ENCODE peak calls at places on chromosomes 6 and 20, in seven cellular contexts. K, W, X, L, G, F and Q are unnamed samples.

GRCh38 chr20:48933017-48933766 is 11.7 kb downstream of the ARFGEF2 start:
- DNase-seq in W (peak), G (no peak), K (no peak), F (no peak), X (no peak), L (no peak), Q (no peak)

GRCh38 chr6:37624606-37625574 is 72.8 kb downstream of the MDGA1 start:
- DNase-seq in F (peak), K (no peak), G (no peak), W (peak), L (peak), X (no peak), Q (no peak)

GRCh38 chr20:62064788-62065668 is 653 bp downstream of the TAF4 start:
- DNase-seq in F (no peak), X (no peak), W (no peak), L (no peak), K (no peak), G (no peak), Q (no peak)

GRCh38 chr6:37101991-37102298 is 68.0 kb upstream of the PIM1 start:
- DNase-seq in W (no peak), G (no peak), L (no peak), F (no peak), X (no peak), K (no peak), Q (no peak)

GRCh38 chr6:167547751-167548150 is 222.9 kb downstream of the TTLL2 start:
- DNase-seq in G (no peak), K (no peak), F (peak), W (no peak), L (no peak), X (peak), Q (no peak)

GRCh38 chr6:160974304-160974771 is 17.2 kb upstream of the MAP3K4 start:
- DNase-seq in G (no peak), K (no peak), L (no peak), X (peak), F (peak), W (no peak), Q (peak)

GRCh38 chr6:24357336-24358218 is at the start of gene DCDC2:
- DNase-seq in L (no peak), X (peak), G (no peak), F (peak), W (peak), K (no peak), Q (no peak)

GRCh38 chr6:155080876-155081845 is 86.0 kb downstream of the TIAM2 start:
- DNase-seq in F (no peak), W (no peak), K (no peak), G (no peak), X (no peak), L (no peak), Q (no peak)

GRCh38 chr6:141986457-141986856 is 146.3 kb upstream of the GJE1 start:
- DNase-seq in F (no peak), W (no peak), K (no peak), G (no peak), L (no peak), X (no peak), Q (no peak)

GRCh38 chr6:106692112-106692822 is 62.9 kb downstream of the QRSL1 start:
- DNase-seq in G (peak), K (peak), L (peak), W (no peak), F (peak), X (peak), Q (no peak)

GRCh38 chr6:115796829-115797228 is 263.9 kb downstream of the FRK start:
- DNase-seq in W (no peak), X (no peak), L (no peak), K (no peak), F (no peak), G (peak), Q (no peak)

GRCh38 chr20:13402171-13402760 is 181.2 kb downstream of the ISM1 start:
- DNase-seq in L (no peak), X (no peak), W (no peak), K (no peak), F (no peak), G (no peak), Q (no peak)

GRCh38 chr6:39876111-39876510 is 58.2 kb downstream of the MOCS1 start:
- DNase-seq in L (no peak), W (no peak), K (no peak), X (no peak), F (no peak), G (no peak), Q (no peak)

GRCh38 chr6:93412452-93412851 is 6.9 kb downstream of the EPHA7 start:
- DNase-seq in X (no peak), K (no peak), W (no peak), L (no peak), F (no peak), G (no peak), Q (no peak)

GRCh38 chr6:14682821-14683220 is 563.0 kb upstream of the JARID2 start:
- DNase-seq in G (no peak), W (no peak), X (peak), L (no peak), K (peak), F (peak), Q (no peak)

GRCh38 chr6:124927806-124928205 is 34.4 kb upstream of the RNF217 start:
- DNase-seq in L (no peak), X (peak), G (no peak), K (no peak), F (no peak), W (no peak), Q (no peak)

GRCh38 chr6:142903806-142904205 is 41.2 kb downstream of the HIVEP2 start:
- DNase-seq in G (no peak), F (no peak), X (peak), W (no peak), K (no peak), L (no peak), Q (no peak)

GRCh38 chr6:70194421-70194820 is 108.5 kb downstream of the COL9A1 start:
- DNase-seq in W (no peak), L (no peak), X (no peak), K (no peak), G (no peak), F (no peak), Q (no peak)

GRCh38 chr20:55540486-55540885 is 464.8 kb downstream of the CBLN4 start:
- DNase-seq in X (no peak), W (no peak), L (no peak), K (no peak), G (no peak), F (no peak), Q (no peak)

GRCh38 chr6:94658929-94659328 is 918.4 kb upstream of the MANEA start:
- DNase-seq in K (no peak), L (no peak), G (no peak), W (no peak), F (no peak), X (no peak), Q (no peak)

GRCh38 chr20:38117635-38118034 is 47.4 kb downstream of the TGM2 start:
- DNase-seq in W (no peak), F (peak), X (peak), K (peak), G (no peak), L (no peak), Q (no peak)

GRCh38 chr6:65638047-65638831 is 68.8 kb downstream of the EYS start:
- DNase-seq in K (no peak), L (no peak), W (no peak), G (no peak), X (no peak), F (no peak), Q (no peak)

GRCh38 chr20:848218-848617 is 14.7 kb downstream of the FAM110A start:
- DNase-seq in F (no peak), G (no peak), X (no peak), W (no peak), L (no peak), K (no peak), Q (no peak)

GRCh38 chr20:9363673-9364072 is 150.7 kb upstream of the LAMP5 start:
- DNase-seq in L (no peak), F (no peak), X (no peak), G (no peak), W (no peak), K (no peak), Q (no peak)

GRCh38 chr20:45833030-45833882 is at the start of gene SNX21:
- DNase-seq in F (peak), W (peak), L (peak), X (peak), G (no peak), K (peak), Q (peak)

GRCh38 chr6:3740551-3741476 is 10.7 kb downstream of the PXDC1 start:
- DNase-seq in X (no peak), F (no peak), G (no peak), K (no peak), L (peak), W (no peak), Q (no peak)

GRCh38 chr6:41466437-41466990 is 79.7 kb upstream of the FOXP4 start:
- DNase-seq in F (peak), L (no peak), G (no peak), K (no peak), X (peak), W (no peak), Q (no peak)

GRCh38 chr20:45407783-45408645 is at the start of gene DBNDD2:
- DNase-seq in F (no peak), K (no peak), G (no peak), L (peak), W (no peak), X (no peak), Q (no peak)

GRCh38 chr6:111543913-111544435 is 61.0 kb upstream of the REV3L start:
- DNase-seq in G (no peak), W (no peak), F (peak), L (no peak), X (no peak), K (no peak), Q (no peak)

GRCh38 chr6:49524541-49524940 is 24.8 kb downstream of the GLYATL3 start:
- DNase-seq in W (no peak), L (no peak), K (no peak), X (no peak), F (no peak), G (no peak), Q (no peak)

GRCh38 chr6:144232434-144233223 is 52.5 kb upstream of the UTRN start:
- DNase-seq in L (no peak), F (no peak), G (no peak), K (no peak), X (peak), W (no peak), Q (no peak)

GRCh38 chr6:149001422-149001821 is 254.6 kb downstream of the UST start:
- DNase-seq in K (no peak), X (no peak), G (no peak), F (no peak), W (no peak), L (no peak), Q (no peak)

GRCh38 chr20:10594286-10594868 is 79.4 kb downstream of the JAG1 start:
- DNase-seq in K (peak), L (no peak), W (no peak), F (no peak), X (peak), G (no peak), Q (no peak)

GRCh38 chr6:69570126-69570525 is 226.7 kb downstream of the LMBRD1 start:
- DNase-seq in L (no peak), F (no peak), X (peak), G (no peak), W (no peak), K (no peak), Q (no peak)

GRCh38 chr6:95551678-95552324 is 25.5 kb upstream of the MANEA start:
- DNase-seq in K (no peak), W (no peak), F (no peak), X (no peak), L (no peak), G (no peak), Q (no peak)

GRCh38 chr6:71457883-71458282 is 169.3 kb downstream of the OGFRL1 start:
- DNase-seq in G (no peak), X (no peak), L (no peak), W (no peak), F (no peak), K (no peak), Q (no peak)

GRCh38 chr6:88047510-88048150 is at the start of gene SPACA1:
- DNase-seq in K (no peak), W (peak), F (no peak), L (no peak), X (no peak), G (no peak), Q (no peak)

DNA sequence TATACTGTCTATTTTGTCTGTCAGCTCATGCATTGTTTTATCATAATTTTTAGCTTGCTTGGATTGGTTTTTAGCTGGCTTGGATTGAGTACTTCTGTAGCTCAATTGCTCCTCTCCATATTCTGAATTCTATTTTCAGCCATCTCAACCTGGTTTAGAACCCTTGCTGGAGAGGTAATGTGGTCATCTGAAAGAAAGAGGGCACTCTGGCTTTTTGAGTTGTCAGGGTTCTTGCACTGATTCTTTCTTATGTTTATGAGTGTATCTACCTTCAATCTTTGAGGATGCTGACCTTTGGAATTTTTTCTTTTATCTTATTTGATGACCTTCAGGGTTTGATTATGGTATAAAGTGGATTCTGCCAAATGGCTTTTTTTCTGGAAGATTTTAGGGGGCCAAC is 632.7 kb upstream of the ID4 start:
- DNase-seq in F (no peak), L (no peak), W (no peak), K (no peak), G (no peak), X (peak), Q (no peak)
- TF ChIP-seq CTCF in F (no peak), L (no peak), W (no peak), K (no peak), G (no peak), X (peak), Q (no peak)

DNA sequence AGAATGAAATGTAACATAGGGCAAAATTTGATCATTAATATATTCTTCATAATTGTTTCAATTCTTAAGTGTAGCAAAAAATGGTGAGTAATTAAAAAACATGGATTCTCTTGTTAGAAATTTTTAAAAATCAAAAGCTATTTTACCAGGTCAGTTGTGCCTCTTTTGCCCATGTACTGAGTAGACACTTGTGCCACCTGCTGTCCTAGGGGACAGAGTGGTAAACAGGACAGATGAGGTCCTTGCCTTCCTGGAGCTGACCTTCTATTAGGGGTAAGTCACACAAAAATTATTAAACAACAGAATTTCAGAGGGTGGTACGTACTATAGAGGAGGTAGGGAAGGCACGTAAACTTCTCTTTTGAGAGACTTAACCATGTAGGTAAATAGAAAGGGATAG is 6.5 kb downstream of the RNF24 start:
- DNase-seq in G (no peak), X (no peak), F (no peak), L (no peak), W (no peak), K (no peak), Q (no peak)
- TF ChIP-seq CTCF in G (no peak), X (no peak), F (no peak), L (no peak), W (no peak), K (no peak), Q (no peak)

DNA sequence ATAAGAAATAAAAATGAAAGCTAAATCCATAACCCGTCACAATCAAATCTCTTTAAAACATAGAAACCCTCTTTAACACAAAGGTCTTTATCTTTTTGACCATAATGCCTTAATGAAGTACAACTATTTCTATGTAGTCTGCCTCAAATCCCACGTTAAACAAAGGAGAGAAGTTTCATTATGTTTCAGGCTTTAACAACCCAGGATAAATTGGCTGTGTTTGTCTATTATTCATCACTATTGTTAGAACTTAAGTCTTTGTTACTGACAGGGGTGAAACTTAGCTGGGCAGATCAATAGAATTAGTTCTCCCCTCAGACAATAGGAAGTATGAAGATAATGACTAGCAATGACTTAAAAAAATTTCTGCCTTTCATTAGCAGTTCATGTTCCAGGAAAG is 10.1 kb upstream of the METTL24 start:
- DNase-seq in L (no peak), X (no peak), G (no peak), W (no peak), F (no peak), K (no peak), Q (no peak)
- TF ChIP-seq CTCF in L (no peak), X (no peak), G (no peak), W (no peak), F (no peak), K (no peak), Q (no peak)

GRCh38 chr6:157661652-157662051 is 161.4 kb upstream of the SNX9 start:
- DNase-seq in W (no peak), X (no peak), K (no peak), F (no peak), G (no peak), L (no peak), Q (no peak)
- TF ChIP-seq CTCF in W (no peak), X (no peak), K (no peak), F (no peak), G (no peak), L (no peak), Q (no peak)

DNA sequence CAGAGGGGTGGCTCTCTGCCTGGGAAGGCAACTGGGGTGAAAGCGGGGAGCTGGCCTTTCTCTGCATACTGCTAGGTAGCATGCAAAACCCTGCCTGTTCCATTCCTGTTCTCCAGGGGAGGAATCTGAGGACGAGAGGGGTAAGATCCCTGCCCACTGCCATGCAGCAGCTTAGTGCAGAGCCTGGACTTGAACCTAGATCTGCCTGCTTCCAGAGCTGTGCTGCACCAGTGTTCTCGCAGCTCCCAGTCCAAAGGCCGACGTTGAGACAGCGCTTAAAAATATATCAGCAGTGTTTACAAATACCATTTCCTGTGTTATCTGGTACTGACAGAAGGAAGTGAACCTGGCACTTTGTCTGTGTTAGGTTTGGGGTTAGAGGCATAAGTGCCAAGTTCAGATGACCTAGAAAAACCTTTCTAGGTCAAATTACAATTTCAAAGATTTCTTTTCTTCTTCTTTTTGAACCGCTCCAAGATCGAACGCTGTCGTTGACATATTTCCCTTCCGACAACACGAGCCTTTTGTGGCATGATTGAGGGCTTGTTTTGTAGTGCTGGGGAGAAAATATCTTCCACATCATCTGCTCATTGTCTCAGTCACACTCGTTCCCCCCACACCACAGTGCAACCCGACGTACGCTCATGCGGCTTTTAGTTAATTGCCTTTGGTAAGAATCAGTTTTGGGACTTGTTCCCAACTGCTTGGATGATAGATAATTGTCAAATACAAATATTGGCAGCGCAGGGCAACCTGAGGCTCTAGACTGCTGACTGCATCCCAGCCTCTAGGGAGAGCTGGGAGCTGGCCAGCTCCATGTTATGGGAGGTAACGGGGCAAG is 44.6 kb downstream of the TOX2 start:
- DNase-seq in W (no peak), X (no peak), G (no peak), L (no peak), F (peak), K (no peak), Q (no peak)
- TF ChIP-seq CTCF in W (no peak), X (no peak), G (no peak), L (no peak), F (no peak), K (peak), Q (no peak)